ENCODE peak calls at places on chromosome 15, in five cellular contexts. Z is activated CD8-positive, alpha-beta memory T cell treated with anti-CD3 and anti-CD28 coated beads, Interleukin-2, amount 50 U/mL, for 4 hours; U is A549; T is HCT116; H is SHP77 treated with DMSO at 0.1 percent for 48 hours. I is an unnamed sample.

GRCh38 chr15:75008249-75009017 is 13.1 kb downstream of the SCAMP5 start:
- DNase-seq in T (no peak), Z (no peak), U (no peak), H (no peak), I (no peak)

GRCh38 chr15:69662668-69663000 is 210.0 kb downstream of the RPLP1 start:
- DNase-seq in T (no peak), Z (no peak), U (no peak), H (no peak), I (no peak)

GRCh38 chr15:44971036-44971435 is 14.5 kb downstream of the TERB2 start:
- DNase-seq in H (no peak), U (no peak), Z (no peak), T (no peak), I (no peak)

GRCh38 chr15:89356634-89357298 is 22.1 kb upstream of the POLG start:
- DNase-seq in Z (no peak), T (no peak), H (no peak), U (peak), I (peak)

GRCh38 chr15:58457466-58457965 is 25.7 kb downstream of the LIPC start:
- DNase-seq in Z (no peak), H (no peak), U (no peak), T (no peak), I (peak)

GRCh38 chr15:86382341-86382740 is 302.7 kb downstream of the AGBL1 start:
- DNase-seq in Z (no peak), U (no peak), T (no peak), H (no peak), I (no peak)

GRCh38 chr15:96345560-96346389 is 15.3 kb downstream of the NR2F2 start:
- DNase-seq in U (peak), H (peak), Z (no peak), T (no peak), I (peak)

GRCh38 chr15:59436774-59437472 is 1.1 kb upstream of the FAM81A start:
- DNase-seq in U (no peak), T (no peak), H (no peak), Z (no peak), I (peak)

GRCh38 chr15:89419370-89419984 is 76.9 kb downstream of the RHCG start:
- DNase-seq in T (no peak), U (no peak), Z (no peak), H (no peak), I (peak)

GRCh38 chr15:63347074-63347859 is 34.4 kb downstream of the CA12 start:
- DNase-seq in T (no peak), U (no peak), Z (no peak), H (no peak), I (peak)